ENCODE peak calls at places on chromosomes 3 and 15, in eight cellular contexts. C is effector memory CD4-positive, alpha-beta T cell; K is sigmoid colon; V is tibial nerve; J is CD8-positive, alpha-beta memory T cell; U is left ventricle myocardium inferior; E is right lobe of liver; Z is CD8-positive, alpha-beta T cell. Q is an unnamed sample. For H3K36me3, the result is how much of the 10 kb centered on the place peaks cover.

GRCh38 chr3:157175678-157176077 is 15.7 kb upstream of the CCNL1 start:
- DNase-seq in U (no peak), J (no peak), K (peak), Z (no peak), E (no peak), V (no peak), C (no peak), Q (peak)

GRCh38 chr3:117510396-117510795 is 800.8 kb downstream of the TUSC7 start:
- DNase-seq in K (no peak), U (no peak), Z (no peak), E (no peak), C (no peak), J (no peak), V (no peak), Q (no peak)

GRCh38 chr15:33098082-33099058 is 96.1 kb downstream of the FMN1 start:
- DNase-seq in V (no peak), K (no peak), E (no peak), C (no peak), U (no peak), J (no peak), Z (no peak), Q (no peak)

GRCh38 chr15:89754361-89755154 is 3.5 kb upstream of the MESP1 start:
- DNase-seq in C (no peak), K (no peak), Z (no peak), E (no peak), V (no peak), J (no peak), U (no peak), Q (no peak)

GRCh38 chr15:39455502-39455991 is 125.3 kb upstream of the THBS1 start:
- DNase-seq in C (no peak), U (no peak), V (no peak), K (no peak), Z (no peak), E (no peak), J (no peak), Q (no peak)

GRCh38 chr3:59327324-59327939 is 277.6 kb upstream of the CFAP20DC start:
- DNase-seq in C (no peak), J (no peak), K (no peak), E (no peak), U (no peak), V (no peak), Z (no peak), Q (no peak)

GRCh38 chr3:170470063-170471006 is 51.7 kb downstream of the CLDN11 start:
- DNase-seq in K (no peak), E (no peak), C (no peak), V (no peak), U (no peak), J (no peak), Z (no peak), Q (no peak)

GRCh38 chr15:42591238-42591936 is 16.0 kb downstream of the STARD9 start:
- DNase-seq in J (no peak), U (no peak), Z (no peak), C (no peak), K (no peak), V (no peak), E (peak), Q (no peak)

GRCh38 chr3:194098036-194098871 is 37.7 kb upstream of the HES1 start:
- DNase-seq in E (no peak), Z (no peak), U (no peak), C (no peak), J (no peak), K (no peak), V (no peak), Q (no peak)

GRCh38 chr15:89364741-89365450 is 30.3 kb upstream of the POLG start:
- DNase-seq in J (no peak), Z (no peak), K (no peak), C (no peak), E (no peak), U (no peak), V (no peak), Q (no peak)

GRCh38 chr3:123930426-123930825 is 30.6 kb downstream of the CCDC14 start:
- DNase-seq in K (no peak), E (no peak), V (no peak), J (no peak), C (no peak), Z (no peak), U (no peak), Q (no peak)

GRCh38 chr15:41559239-41559488 is 152 bp downstream of the TYRO3 start:
- DNase-seq in J (no peak), U (no peak), K (no peak), V (no peak), E (no peak), Z (no peak), C (no peak), Q (no peak)

DNA sequence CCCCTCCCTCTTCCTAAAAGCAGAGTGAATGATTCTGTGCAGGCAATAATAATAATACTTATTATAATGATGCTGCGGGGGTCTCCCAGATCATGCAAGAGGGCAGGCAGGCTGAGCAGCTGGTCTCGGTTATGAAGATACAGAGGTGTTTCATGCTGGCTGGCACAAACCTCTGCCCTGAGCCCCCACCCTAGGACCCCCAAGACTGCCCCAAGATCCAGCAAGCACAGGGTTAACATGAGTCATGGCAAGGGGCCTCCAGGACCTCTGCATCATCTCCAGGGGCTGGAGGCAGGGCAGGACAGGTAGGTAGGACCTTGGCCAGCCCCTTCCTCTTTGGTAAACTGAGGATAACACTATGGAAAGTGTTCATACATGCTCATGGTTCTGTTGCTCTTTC is 2.7 kb downstream of the MGLL start:
- DNase-seq in J (no peak), E (no peak), Z (no peak), U (no peak), V (no peak), K (no peak), C (no peak), Q (no peak)
- H3K4me3 ChIP-seq in J (no peak), E (peak), Z (no peak), U (peak), V (no peak), K (no peak), C (no peak), Q (no peak)

GRCh38 chr15:59194639-59195325 is 11.9 kb upstream of the LDHAL6B start:
- DNase-seq in C (no peak), Z (no peak), K (no peak), U (no peak), V (no peak), E (no peak), J (no peak), Q (peak)

GRCh38 chr15:59200560-59200959 is 6.1 kb upstream of the LDHAL6B start:
- DNase-seq in E (no peak), J (no peak), Z (no peak), V (no peak), C (no peak), K (no peak), U (no peak), Q (no peak)

GRCh38 chr15:59199775-59200465 is 6.7 kb upstream of the LDHAL6B start:
- DNase-seq in V (no peak), U (no peak), K (no peak), E (no peak), Z (no peak), J (no peak), C (no peak), Q (no peak)

GRCh38 chr15:59203026-59203425 is 3.6 kb upstream of the LDHAL6B start:
- DNase-seq in E (no peak), C (no peak), U (no peak), Z (no peak), K (no peak), J (no peak), V (no peak), Q (no peak)

GRCh38 chr15:59197459-59197858 is 9.2 kb upstream of the LDHAL6B start:
- DNase-seq in J (no peak), K (no peak), U (no peak), V (no peak), E (no peak), Z (no peak), C (no peak), Q (no peak)
- H3K36me3 ChIP-seq in J (under half), K (under half), U (half or more), V (half or more), E (under half), Z (under half), C (under half), Q (under half)

DNA sequence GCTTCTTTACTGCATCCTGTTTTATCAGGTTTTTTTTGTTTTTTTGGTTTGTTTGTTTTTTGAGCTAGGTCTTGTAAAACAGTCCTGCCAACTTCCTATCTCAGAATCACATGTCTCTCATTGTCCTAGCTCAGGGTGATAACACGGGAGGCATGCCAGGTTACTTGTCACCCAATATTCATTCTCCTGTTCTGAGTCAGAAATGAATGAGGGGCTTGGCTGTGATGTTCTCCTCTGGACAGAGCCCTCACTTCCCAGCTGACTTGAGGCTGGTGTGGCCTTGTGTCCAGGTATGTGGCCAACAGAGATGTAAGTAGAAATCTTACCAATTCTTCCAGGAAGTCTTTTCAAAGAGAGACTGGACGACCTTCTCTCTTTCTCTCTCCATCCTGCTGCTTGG is 317.0 kb downstream of the GABRB3 start:
- DNase-seq in J (no peak), K (no peak), U (no peak), V (no peak), C (no peak), E (no peak), Z (no peak), Q (no peak)
- H3K4me3 ChIP-seq in J (no peak), K (no peak), U (no peak), V (no peak), C (no peak), E (no peak), Z (no peak), Q (no peak)

DNA sequence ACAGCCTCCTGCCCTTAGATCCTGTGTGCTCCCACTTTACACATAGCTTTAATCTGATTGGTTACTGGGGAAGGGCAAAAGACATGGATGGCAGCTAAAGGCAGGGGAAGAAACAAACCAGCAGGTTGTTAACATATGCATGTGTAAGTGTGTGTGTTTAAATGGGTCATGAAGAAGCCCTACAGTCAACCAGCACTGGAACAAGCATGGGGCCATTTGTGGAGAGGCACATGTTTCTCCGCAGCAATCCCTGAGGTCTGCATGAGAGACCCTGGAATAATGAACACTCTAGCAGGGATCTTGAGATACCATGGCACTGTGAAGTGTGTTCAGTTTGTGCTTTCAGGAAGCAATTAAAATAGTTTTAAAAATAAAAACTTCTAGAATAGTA is 6.0 kb downstream of the KLF13 start:
- DNase-seq in K (no peak), C (no peak), Z (no peak), V (no peak), J (no peak), E (no peak), U (no peak), Q (no peak)
- H3K36me3 ChIP-seq in K (under half), C (under half), Z (under half), V (under half), J (under half), E (under half), U (under half), Q (half or more)

GRCh38 chr15:79373728-79374127 is 58.4 kb upstream of the MINAR1 start:
- DNase-seq in V (no peak), K (no peak), C (no peak), J (no peak), Z (no peak), U (no peak), E (no peak), Q (no peak)
- H3K4me3 ChIP-seq in V (no peak), K (no peak), C (no peak), J (no peak), Z (no peak), U (no peak), E (no peak), Q (no peak)

GRCh38 chr3:141427764-141428163 is 59.1 kb upstream of the RASA2 start:
- DNase-seq in J (no peak), V (no peak), C (no peak), U (no peak), E (no peak), Z (no peak), K (no peak), Q (no peak)
- H3K36me3 ChIP-seq in J (under half), V (under half), C (under half), U (under half), E (under half), Z (under half), K (under half), Q (under half)

Q was measured in DND-41.